ENCODE peak calls at places on chromosomes 6 and 20, in four cellular contexts. H is HepG2, G is K562, B is SK-N-SH. O is an unnamed sample.

GRCh38 chr20:63966944-63967322 is 2.8 kb downstream of the ZNF512B start:
- DNase-seq in B (no peak), G (no peak), H (no peak), O (no peak)

GRCh38 chr6:45609141-45609638 is 231.5 kb upstream of the SUPT3H start:
- DNase-seq in G (no peak), H (no peak), B (no peak), O (no peak)

GRCh38 chr6:160177220-160177619 is 55.6 kb downstream of the SLC22A1 start:
- DNase-seq in H (no peak), G (no peak), B (no peak), O (no peak)

GRCh38 chr6:16964553-16965499 is 137.0 kb upstream of the STMND1 start:
- DNase-seq in B (peak; percentile 70), G (peak; percentile 76), H (peak; percentile 67), O (peak; percentile 48)

GRCh38 chr6:131914967-131915751 is 36.0 kb downstream of the CCN2 start:
- DNase-seq in B (peak; percentile 33), G (peak; percentile 41), H (peak; percentile 69), O (peak; percentile 53)

GRCh38 chr20:10559266-10559665 is 114.5 kb downstream of the JAG1 start:
- DNase-seq in B (no peak), G (no peak), H (no peak), O (no peak)

GRCh38 chr20:47024461-47024937 is 129.9 kb downstream of the EYA2 start:
- DNase-seq in B (no peak), G (no peak), H (no peak), O (no peak)

GRCh38 chr20:44334306-44334705 is 2.5 kb upstream of the R3HDML start:
- DNase-seq in H (no peak), G (no peak), B (no peak), O (no peak)

GRCh38 chr6:123986938-123987337 is 183.3 kb downstream of the NKAIN2 start:
- DNase-seq in B (no peak), H (no peak), G (no peak), O (no peak)

GRCh38 chr6:106546322-106547052 is 82.8 kb downstream of the RTN4IP1 start:
- DNase-seq in H (peak; percentile 36), B (no peak), G (no peak), O (peak; percentile 90)

GRCh38 chr6:105388392-105388791 is 14.5 kb downstream of the PREP start:
- DNase-seq in H (no peak), G (no peak), B (no peak), O (no peak)

GRCh38 chr6:42403831-42404230 is 47.9 kb downstream of the TRERF1 start:
- DNase-seq in B (no peak), H (no peak), G (no peak), O (no peak)

GRCh38 chr6:38168699-38169098 is 349.2 kb downstream of the ZFAND3 start:
- DNase-seq in H (no peak), B (no peak), G (no peak), O (no peak)

GRCh38 chr20:40525356-40525755 is 163.7 kb downstream of the MAFB start:
- DNase-seq in G (no peak), H (no peak), B (no peak), O (no peak)

GRCh38 chr20:64256282-64256947 is 867 bp downstream of the PCMTD2 start:
- DNase-seq in B (no peak), G (peak; percentile 21), H (no peak), O (no peak)

GRCh38 chr20:34112600-34113061 is 588 bp upstream of the EIF2S2 start:
- DNase-seq in G (no peak), H (peak; percentile 48), B (peak; percentile 60), O (no peak)

GRCh38 chr6:52286798-52287432 is 2.4 kb upstream of the MCM3 start:
- DNase-seq in B (peak; percentile 63), G (peak; percentile 72), H (peak; percentile 89), O (peak; percentile 51)

GRCh38 chr20:47529840-47530239 is 28.2 kb downstream of the NCOA3 start:
- DNase-seq in H (no peak), B (no peak), G (no peak), O (no peak)

GRCh38 chr20:22723659-22724058 is 139.3 kb upstream of the FOXA2 start:
- DNase-seq in B (no peak), H (no peak), G (no peak), O (no peak)

GRCh38 chr20:45469336-45470261 is at the start of gene WFDC2:
- DNase-seq in H (no peak), G (no peak), B (no peak), O (no peak)

GRCh38 chr6:155493694-155494143 is 38.1 kb upstream of the NOX3 start:
- DNase-seq in B (no peak), H (peak; percentile 91), G (no peak), O (peak; percentile 89)

GRCh38 chr6:112254921-112255320 is 554 bp upstream of the LAMA4 start:
- DNase-seq in H (no peak), B (no peak), G (no peak), O (no peak)

DNA sequence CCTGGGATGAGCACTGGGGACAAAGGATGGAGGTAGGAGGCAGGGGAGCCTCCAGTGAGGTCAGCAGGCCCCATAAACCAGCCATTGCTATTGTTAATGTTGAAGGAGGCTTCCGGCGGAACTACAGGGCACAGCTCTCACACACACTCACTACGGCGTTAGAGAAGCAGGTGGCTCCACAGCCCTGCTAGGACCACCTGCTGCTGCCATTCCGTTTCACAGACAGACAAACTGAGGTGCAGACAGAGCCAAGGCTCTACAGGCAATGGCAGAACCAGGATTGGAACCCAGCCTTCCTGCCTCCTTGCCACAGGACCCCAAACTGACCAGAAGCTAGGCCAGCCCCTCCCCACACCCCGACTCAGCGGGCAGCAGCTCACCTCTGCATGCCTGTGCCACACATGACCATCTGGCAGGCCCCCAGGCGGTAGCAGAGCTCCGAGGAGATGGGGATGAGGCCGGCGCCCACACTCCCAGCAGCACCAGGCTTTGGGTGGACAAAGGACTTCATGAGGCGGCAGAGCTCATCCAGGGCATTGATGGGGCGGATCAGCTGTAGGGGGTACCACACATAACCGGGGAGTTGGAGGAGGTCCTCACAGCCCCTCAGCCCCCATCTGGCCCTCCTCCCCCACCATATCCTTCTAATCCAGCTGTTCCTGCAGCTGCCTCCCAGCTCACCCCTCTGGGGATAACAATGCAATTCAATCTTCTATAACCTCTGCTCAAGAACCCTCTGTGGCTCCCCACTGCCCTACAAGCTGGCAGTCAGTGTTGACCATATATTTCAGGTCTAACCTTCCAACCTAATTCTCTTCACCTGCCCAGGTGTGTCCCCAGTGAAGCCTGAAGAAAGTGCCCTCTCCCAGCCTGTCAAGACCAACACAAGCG is 198.5 kb downstream of the PREX1 start:
- DNase-seq in G (no peak), B (no peak), H (no peak), O (no peak)
- TF ChIP-seq SIN3A in G (no peak), B (no peak), H (no peak), O (no peak)

DNA sequence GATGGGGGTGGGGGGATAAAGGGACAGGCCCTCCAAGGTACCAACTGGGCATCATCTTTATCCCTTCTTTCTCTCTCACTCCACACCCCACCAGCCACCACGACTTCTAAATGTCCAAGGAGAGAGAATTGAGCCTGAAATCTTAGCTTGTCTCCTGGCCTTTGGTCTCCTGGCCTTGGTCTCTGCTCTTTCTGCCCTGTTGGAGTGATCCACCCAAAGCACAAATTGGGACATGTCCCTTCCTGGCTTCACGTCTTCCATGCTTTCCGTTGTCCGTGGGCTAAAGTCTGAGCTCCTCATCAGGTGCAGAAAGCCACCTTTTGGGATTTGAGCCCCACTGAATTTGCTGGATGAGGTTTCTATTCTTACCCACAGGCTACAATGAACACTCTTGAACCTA is 8.4 kb downstream of the ADIG start:
- DNase-seq in B (no peak), G (no peak), H (no peak), O (no peak)
- TF ChIP-seq SIN3A in B (no peak), G (no peak), H (no peak), O (no peak)

GRCh38 chr20:56808732-56809131 is 179.6 kb downstream of the TFAP2C start:
- DNase-seq in G (no peak), H (no peak), B (no peak), O (no peak)

GRCh38 chr20:56807118-56807517 is 178.0 kb downstream of the TFAP2C start:
- DNase-seq in H (no peak), G (no peak), B (no peak), O (no peak)

GRCh38 chr20:56808119-56808725 is 179.1 kb downstream of the TFAP2C start:
- DNase-seq in G (no peak), H (no peak), B (no peak), O (no peak)

GRCh38 chr20:56805313-56805712 is 176.2 kb downstream of the TFAP2C start:
- DNase-seq in G (no peak), B (no peak), H (no peak), O (no peak)

DNA sequence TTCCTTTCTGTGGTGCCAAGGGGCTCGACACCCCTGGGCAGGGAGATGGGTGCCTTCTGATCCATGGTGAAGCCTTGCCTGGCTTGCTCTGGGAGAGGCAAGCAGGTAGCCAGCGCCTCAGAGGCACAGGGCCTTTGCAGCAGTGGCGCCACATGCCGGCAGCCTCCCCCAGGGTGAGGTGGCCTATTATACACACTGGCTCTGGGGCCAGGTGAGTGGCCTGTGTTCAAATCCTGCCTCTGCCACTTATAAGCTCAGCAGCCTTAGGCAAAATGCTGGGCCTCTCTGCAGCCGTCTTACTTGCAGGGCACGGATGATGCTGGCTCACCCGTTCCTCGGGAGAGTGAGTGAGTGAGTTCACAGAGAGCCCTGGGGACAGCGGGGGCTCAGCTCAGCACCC is 176.9 kb downstream of the TFAP2C start:
- DNase-seq in B (no peak), G (no peak), H (no peak), O (no peak)
- TF ChIP-seq SIN3A in B (no peak), G (no peak), H (no peak), O (no peak)

DNA sequence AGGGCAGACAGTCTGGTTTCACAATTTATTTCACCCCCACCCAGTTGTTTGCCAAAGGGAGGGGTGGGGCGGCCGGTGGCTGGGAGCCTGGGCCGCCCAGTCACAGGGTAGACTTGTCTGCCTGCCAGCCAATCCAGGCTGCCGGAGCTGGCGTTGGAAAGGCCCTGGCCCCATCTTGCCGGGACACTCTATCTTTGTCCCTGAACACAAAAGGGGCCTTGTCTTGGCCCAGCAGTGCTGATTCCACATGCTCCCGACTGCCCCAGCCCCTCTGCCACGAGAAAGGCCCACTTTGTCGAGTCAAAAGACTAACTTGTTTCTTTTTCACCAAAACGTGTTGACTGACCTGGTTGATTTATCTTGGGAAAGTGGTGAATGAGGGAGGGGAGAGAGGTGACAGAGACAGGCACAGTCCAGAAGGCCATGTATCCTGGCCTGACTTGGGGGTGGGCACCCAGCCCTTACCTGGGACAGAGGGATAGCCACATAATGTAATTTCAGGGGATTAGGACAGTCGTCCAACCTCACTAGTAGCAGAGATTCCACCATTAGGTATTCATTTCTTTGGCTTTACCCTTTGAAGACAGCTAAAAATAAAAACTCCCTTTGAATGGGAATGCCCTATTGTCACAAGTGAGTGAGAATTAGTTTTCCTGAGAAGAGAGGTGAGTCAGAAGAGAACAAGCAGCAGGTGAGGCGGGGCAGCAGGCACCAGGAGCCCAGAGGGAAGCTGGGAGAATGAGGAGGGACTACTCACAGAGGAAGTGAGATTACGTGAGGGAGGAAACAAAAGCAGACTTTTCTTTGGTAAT is 67.0 kb upstream of the SIRPA start:
- DNase-seq in G (no peak), H (peak; percentile 99), B (no peak), O (no peak)
- TF ChIP-seq SIN3A in G (no peak), H (peak; percentile 50), B (no peak), O (no peak)

O was measured in Panc1.